ENCODE peak calls at places on chromosomes 11 and 22, in eight cellular contexts. One of them, this sample, is unnamed.

GRCh38 chr11:21430532-21430931 is 761.1 kb downstream of the NELL1 start:
- DNase-seq in HCEC 1CT: no peak
- DNase-seq in pancreas: no peak
- DNase-seq in GF-D8: no peak
- DNase-seq in adipocyte: no peak
- DNase-seq in neural progenitor cell: no peak
- DNase-seq in right atrium auricular region: no peak
- DNase-seq in activated naive CD8-positive, alpha-beta T cell treated with anti-CD3 and anti-CD28 coated beads, Interleukin-2, amount 50 U/mL, for 24 hours: no peak
- DNase-seq in this sample: no peak

GRCh38 chr11:126723665-126724045 is 276.9 kb downstream of the KIRREL3 start:
- DNase-seq in adipocyte: no peak
- DNase-seq in activated naive CD8-positive, alpha-beta T cell treated with anti-CD3 and anti-CD28 coated beads, Interleukin-2, amount 50 U/mL, for 24 hours: no peak
- DNase-seq in pancreas: no peak
- DNase-seq in HCEC 1CT: no peak
- DNase-seq in neural progenitor cell: no peak
- DNase-seq in right atrium auricular region: no peak
- DNase-seq in GF-D8: no peak
- DNase-seq in this sample: no peak

GRCh38 chr22:25797891-25798290 is 55.9 kb downstream of the MYO18B start:
- DNase-seq in pancreas: no peak
- DNase-seq in adipocyte: no peak
- DNase-seq in activated naive CD8-positive, alpha-beta T cell treated with anti-CD3 and anti-CD28 coated beads, Interleukin-2, amount 50 U/mL, for 24 hours: no peak
- DNase-seq in GF-D8: no peak
- DNase-seq in right atrium auricular region: no peak
- DNase-seq in HCEC 1CT: no peak
- DNase-seq in neural progenitor cell: no peak
- DNase-seq in this sample: no peak

GRCh38 chr11:67504950-67505561 is at the start of gene PITPNM1:
- DNase-seq in neural progenitor cell: peak
- DNase-seq in activated naive CD8-positive, alpha-beta T cell treated with anti-CD3 and anti-CD28 coated beads, Interleukin-2, amount 50 U/mL, for 24 hours: peak
- DNase-seq in HCEC 1CT: peak
- DNase-seq in adipocyte: peak
- DNase-seq in GF-D8: peak
- DNase-seq in pancreas: peak
- DNase-seq in right atrium auricular region: peak
- DNase-seq in this sample: no peak

GRCh38 chr11:62242021-62242420 is at the start of gene SCGB1D2:
- DNase-seq in right atrium auricular region: no peak
- DNase-seq in HCEC 1CT: no peak
- DNase-seq in adipocyte: no peak
- DNase-seq in pancreas: peak
- DNase-seq in GF-D8: no peak
- DNase-seq in neural progenitor cell: peak
- DNase-seq in activated naive CD8-positive, alpha-beta T cell treated with anti-CD3 and anti-CD28 coated beads, Interleukin-2, amount 50 U/mL, for 24 hours: no peak
- DNase-seq in this sample: peak

GRCh38 chr11:31442086-31442485 is 67.3 kb downstream of the IMMP1L start:
- DNase-seq in activated naive CD8-positive, alpha-beta T cell treated with anti-CD3 and anti-CD28 coated beads, Interleukin-2, amount 50 U/mL, for 24 hours: no peak
- DNase-seq in adipocyte: no peak
- DNase-seq in right atrium auricular region: no peak
- DNase-seq in neural progenitor cell: peak
- DNase-seq in GF-D8: no peak
- DNase-seq in pancreas: no peak
- DNase-seq in HCEC 1CT: no peak
- DNase-seq in this sample: no peak

GRCh38 chr22:26453812-26454500 is 24.9 kb downstream of the ASPHD2 start:
- DNase-seq in GF-D8: no peak
- DNase-seq in right atrium auricular region: no peak
- DNase-seq in adipocyte: no peak
- DNase-seq in HCEC 1CT: no peak
- DNase-seq in pancreas: no peak
- DNase-seq in neural progenitor cell: no peak
- DNase-seq in activated naive CD8-positive, alpha-beta T cell treated with anti-CD3 and anti-CD28 coated beads, Interleukin-2, amount 50 U/mL, for 24 hours: no peak
- DNase-seq in this sample: no peak

GRCh38 chr22:45636668-45637067 is 35.0 kb upstream of the ATXN10 start:
- DNase-seq in neural progenitor cell: no peak
- DNase-seq in right atrium auricular region: no peak
- DNase-seq in pancreas: no peak
- DNase-seq in GF-D8: no peak
- DNase-seq in adipocyte: no peak
- DNase-seq in activated naive CD8-positive, alpha-beta T cell treated with anti-CD3 and anti-CD28 coated beads, Interleukin-2, amount 50 U/mL, for 24 hours: no peak
- DNase-seq in HCEC 1CT: no peak
- DNase-seq in this sample: no peak

GRCh38 chr11:19281041-19281440 is 40.3 kb upstream of the E2F8 start:
- DNase-seq in HCEC 1CT: no peak
- DNase-seq in GF-D8: no peak
- DNase-seq in pancreas: no peak
- DNase-seq in right atrium auricular region: no peak
- DNase-seq in neural progenitor cell: no peak
- DNase-seq in activated naive CD8-positive, alpha-beta T cell treated with anti-CD3 and anti-CD28 coated beads, Interleukin-2, amount 50 U/mL, for 24 hours: no peak
- DNase-seq in adipocyte: no peak
- DNase-seq in this sample: no peak

GRCh38 chr11:44766112-44766971 is 39.6 kb downstream of the TSPAN18 start:
- DNase-seq in HCEC 1CT: peak
- DNase-seq in right atrium auricular region: peak
- DNase-seq in GF-D8: no peak
- DNase-seq in pancreas: peak
- DNase-seq in neural progenitor cell: no peak
- DNase-seq in activated naive CD8-positive, alpha-beta T cell treated with anti-CD3 and anti-CD28 coated beads, Interleukin-2, amount 50 U/mL, for 24 hours: no peak
- DNase-seq in adipocyte: peak
- DNase-seq in this sample: no peak

GRCh38 chr11:128525411-128526243 is 61.7 kb downstream of the ETS1 start:
- DNase-seq in pancreas: no peak
- DNase-seq in adipocyte: no peak
- DNase-seq in neural progenitor cell: peak
- DNase-seq in right atrium auricular region: no peak
- DNase-seq in GF-D8: no peak
- DNase-seq in activated naive CD8-positive, alpha-beta T cell treated with anti-CD3 and anti-CD28 coated beads, Interleukin-2, amount 50 U/mL, for 24 hours: no peak
- DNase-seq in HCEC 1CT: peak
- DNase-seq in this sample: no peak

GRCh38 chr11:124961972-124962609 is 8.1 kb downstream of the CCDC15 start:
- DNase-seq in neural progenitor cell: peak
- DNase-seq in GF-D8: peak
- DNase-seq in pancreas: no peak
- DNase-seq in adipocyte: peak
- DNase-seq in right atrium auricular region: no peak
- DNase-seq in activated naive CD8-positive, alpha-beta T cell treated with anti-CD3 and anti-CD28 coated beads, Interleukin-2, amount 50 U/mL, for 24 hours: no peak
- DNase-seq in HCEC 1CT: peak
- DNase-seq in this sample: peak

GRCh38 chr11:71246559-71246958 is 5.8 kb downstream of the SHANK2 start:
- DNase-seq in right atrium auricular region: no peak
- DNase-seq in HCEC 1CT: no peak
- DNase-seq in GF-D8: no peak
- DNase-seq in adipocyte: no peak
- DNase-seq in activated naive CD8-positive, alpha-beta T cell treated with anti-CD3 and anti-CD28 coated beads, Interleukin-2, amount 50 U/mL, for 24 hours: no peak
- DNase-seq in pancreas: no peak
- DNase-seq in neural progenitor cell: peak
- DNase-seq in this sample: no peak

GRCh38 chr11:15123849-15124248 is 9.1 kb downstream of the INSC start:
- DNase-seq in right atrium auricular region: peak
- DNase-seq in HCEC 1CT: peak
- DNase-seq in GF-D8: no peak
- DNase-seq in adipocyte: peak
- DNase-seq in pancreas: no peak
- DNase-seq in neural progenitor cell: no peak
- DNase-seq in activated naive CD8-positive, alpha-beta T cell treated with anti-CD3 and anti-CD28 coated beads, Interleukin-2, amount 50 U/mL, for 24 hours: no peak
- DNase-seq in this sample: no peak

GRCh38 chr11:13837286-13837685 is 125.2 kb upstream of the SPON1 start:
- DNase-seq in GF-D8: no peak
- DNase-seq in activated naive CD8-positive, alpha-beta T cell treated with anti-CD3 and anti-CD28 coated beads, Interleukin-2, amount 50 U/mL, for 24 hours: no peak
- DNase-seq in right atrium auricular region: no peak
- DNase-seq in pancreas: no peak
- DNase-seq in adipocyte: no peak
- DNase-seq in HCEC 1CT: peak
- DNase-seq in neural progenitor cell: no peak
- DNase-seq in this sample: no peak

GRCh38 chr22:45638834-45639746 is 32.5 kb upstream of the ATXN10 start:
- DNase-seq in adipocyte: peak
- DNase-seq in neural progenitor cell: no peak
- DNase-seq in right atrium auricular region: peak
- DNase-seq in HCEC 1CT: peak
- DNase-seq in activated naive CD8-positive, alpha-beta T cell treated with anti-CD3 and anti-CD28 coated beads, Interleukin-2, amount 50 U/mL, for 24 hours: no peak
- DNase-seq in GF-D8: no peak
- DNase-seq in pancreas: no peak
- DNase-seq in this sample: no peak

GRCh38 chr11:119368121-119369034 is 13.1 kb downstream of the USP2 start:
- DNase-seq in adipocyte: no peak
- DNase-seq in neural progenitor cell: peak
- DNase-seq in pancreas: peak
- DNase-seq in HCEC 1CT: peak
- DNase-seq in right atrium auricular region: no peak
- DNase-seq in GF-D8: no peak
- DNase-seq in activated naive CD8-positive, alpha-beta T cell treated with anti-CD3 and anti-CD28 coated beads, Interleukin-2, amount 50 U/mL, for 24 hours: no peak
- DNase-seq in this sample: no peak

GRCh38 chr11:131824766-131825165 is 454.4 kb downstream of the NTM start:
- DNase-seq in neural progenitor cell: no peak
- DNase-seq in right atrium auricular region: no peak
- DNase-seq in activated naive CD8-positive, alpha-beta T cell treated with anti-CD3 and anti-CD28 coated beads, Interleukin-2, amount 50 U/mL, for 24 hours: no peak
- DNase-seq in adipocyte: peak
- DNase-seq in GF-D8: no peak
- DNase-seq in HCEC 1CT: peak
- DNase-seq in pancreas: no peak
- DNase-seq in this sample: no peak

This sample was measured in Panc1.